ENCODE peak calls at places on chromosomes 2 and 18, in four cellular contexts. E is naive thymus-derived CD4-positive, alpha-beta T cell; F is IMR-90; O is Peyer's patch. N is an unnamed sample.

GRCh38 chr2:88042476-88042875 is 13.1 kb downstream of the KRCC1 start:
- DNase-seq in O (no peak), E (no peak), F (no peak), N (no peak)

GRCh38 chr2:109210431-109211200 is 81.6 kb downstream of the SH3RF3 start:
- DNase-seq in O (no peak), F (peak; percentile 55), E (no peak), N (no peak)

GRCh38 chr2:57981369-57981768 is 65.2 kb upstream of the VRK2 start:
- DNase-seq in O (no peak), F (peak; percentile 61), E (no peak), N (no peak)

GRCh38 chr2:62456721-62457539 is 49.1 kb downstream of the TMEM17 start:
- DNase-seq in F (peak; percentile 78), O (peak; percentile 87), E (peak; percentile 49), N (peak; percentile 60)

GRCh38 chr18:63592506-63592905 is 5.4 kb downstream of the SERPINB13 start:
- DNase-seq in E (no peak), O (no peak), F (no peak), N (no peak)

GRCh38 chr2:60764736-60765534 is 8.9 kb downstream of the PAPOLG start:
- DNase-seq in E (no peak), O (no peak), F (peak; percentile 7), N (peak; percentile 17)

GRCh38 chr2:211455225-211455841 is 898.9 kb downstream of the CPS1 start:
- DNase-seq in E (no peak), O (no peak), F (peak; percentile 22), N (peak; percentile 35)

GRCh38 chr2:3738454-3738853 is 35.1 kb downstream of the DCDC2C start:
- DNase-seq in O (no peak), E (no peak), F (peak; percentile 54), N (no peak)

GRCh38 chr18:9092665-9093064 is 9.8 kb upstream of the NDUFV2 start:
- DNase-seq in O (no peak), E (no peak), F (no peak), N (no peak)

GRCh38 chr18:26804474-26804873 is 61.0 kb downstream of the AQP4 start:
- DNase-seq in E (no peak), F (no peak), O (no peak), N (peak; percentile 2)

GRCh38 chr2:4745056-4745455 is 947.1 kb upstream of the SOX11 start:
- DNase-seq in E (no peak), F (no peak), O (no peak), N (no peak)

GRCh38 chr2:223096571-223096970 is 44.6 kb downstream of the KCNE4 start:
- DNase-seq in E (no peak), O (no peak), F (peak; percentile 32), N (no peak)
- H3K27ac ChIP-seq in E (no peak overlapping the region), O (no peak overlapping the region), F (no peak overlapping the region), N (no peak overlapping the region)

DNA sequence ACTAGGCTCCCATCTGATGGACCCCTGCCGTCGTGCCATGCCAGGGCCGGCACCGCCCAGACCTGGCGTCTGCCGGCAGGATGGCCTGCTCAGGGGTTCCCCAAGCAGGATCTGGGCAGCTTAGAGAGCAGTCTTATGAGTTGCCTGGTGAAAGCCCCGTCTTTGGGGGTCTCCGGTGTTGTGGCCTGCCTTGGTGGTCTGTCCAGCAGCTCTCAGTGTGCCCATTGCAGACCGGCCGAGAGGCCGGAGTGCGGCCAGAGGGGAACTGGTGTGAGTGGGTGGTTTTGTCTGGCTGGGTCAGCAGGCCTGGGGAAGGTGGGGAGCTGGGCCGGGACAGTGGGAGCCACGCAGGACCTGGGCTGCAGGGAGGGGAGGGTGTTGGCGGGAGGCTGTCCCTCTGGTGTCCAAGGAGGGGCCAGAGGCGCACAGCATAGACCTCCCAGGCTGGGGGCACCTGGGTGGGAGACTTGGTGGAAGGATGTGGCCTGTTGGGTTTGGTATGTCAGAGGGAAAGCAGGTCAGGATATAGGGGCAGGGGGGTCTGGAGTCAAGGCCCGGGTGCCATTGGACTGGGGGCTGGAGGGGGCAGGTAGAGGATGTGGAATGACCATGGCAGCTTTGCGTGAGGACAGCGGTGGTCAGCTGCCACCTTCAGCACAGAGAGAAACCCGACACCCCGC is 16.5 kb downstream of the GPC1 start:
- DNase-seq in F (no peak), E (no peak), O (no peak), N (no peak)
- H3K4me3 ChIP-seq in F (peak overlapping the region; percentile 62), E (no peak overlapping the region), O (peak overlapping the region; percentile 56), N (peak overlapping the region; percentile 24)

DNA sequence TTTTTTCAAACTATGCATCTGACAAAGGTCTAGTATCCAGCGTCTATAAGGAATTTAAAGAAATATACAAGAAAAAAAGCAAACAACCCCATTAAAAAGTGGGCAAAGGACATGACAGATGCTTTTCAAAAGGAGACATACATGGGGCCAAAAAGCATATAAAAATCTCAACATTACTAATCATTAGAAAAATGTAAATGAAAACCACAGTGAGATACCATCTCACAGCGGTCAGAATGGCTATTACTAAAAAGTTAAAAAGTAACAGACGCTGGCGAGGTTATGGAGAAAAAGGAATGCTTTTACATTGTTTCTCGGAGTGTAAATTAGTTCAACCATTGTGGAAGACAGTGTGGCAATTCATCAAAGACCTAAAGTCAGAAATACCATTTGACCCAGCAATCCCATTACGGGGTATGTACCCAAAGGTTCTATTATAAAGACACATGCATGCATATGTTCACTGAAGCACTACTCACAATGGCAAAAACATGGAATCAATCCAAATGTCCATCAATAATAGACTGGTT is 643.1 kb upstream of the LRRTM1 start:
- DNase-seq in F (no peak), E (no peak), O (no peak), N (no peak)
- H3K9me3 ChIP-seq in F (no peaks in the 10 kb centered on the region), E (no peaks in the 10 kb centered on the region), O (no peaks in the 10 kb centered on the region), N (no peaks in the 10 kb centered on the region)

GRCh38 chr2:46555011-46555410 is 75.6 kb downstream of the TMEM247 start:
- DNase-seq in E (no peak), O (no peak), F (no peak), N (no peak)

GRCh38 chr2:46550686-46551404 is 71.5 kb downstream of the TMEM247 start:
- DNase-seq in F (no peak), E (no peak), O (no peak), N (no peak)

GRCh38 chr2:46554381-46554780 is 75.0 kb downstream of the TMEM247 start:
- DNase-seq in F (no peak), O (no peak), E (no peak), N (no peak)

GRCh38 chr2:46552086-46552485 is 72.7 kb downstream of the TMEM247 start:
- DNase-seq in O (no peak), F (no peak), E (no peak), N (no peak)

GRCh38 chr2:46552528-46552927 is 73.2 kb downstream of the TMEM247 start:
- DNase-seq in O (no peak), E (no peak), F (no peak), N (no peak)
- H3K27ac ChIP-seq in O (no peak overlapping the region), E (no peak overlapping the region), F (no peak overlapping the region), N (no peak overlapping the region)

DNA sequence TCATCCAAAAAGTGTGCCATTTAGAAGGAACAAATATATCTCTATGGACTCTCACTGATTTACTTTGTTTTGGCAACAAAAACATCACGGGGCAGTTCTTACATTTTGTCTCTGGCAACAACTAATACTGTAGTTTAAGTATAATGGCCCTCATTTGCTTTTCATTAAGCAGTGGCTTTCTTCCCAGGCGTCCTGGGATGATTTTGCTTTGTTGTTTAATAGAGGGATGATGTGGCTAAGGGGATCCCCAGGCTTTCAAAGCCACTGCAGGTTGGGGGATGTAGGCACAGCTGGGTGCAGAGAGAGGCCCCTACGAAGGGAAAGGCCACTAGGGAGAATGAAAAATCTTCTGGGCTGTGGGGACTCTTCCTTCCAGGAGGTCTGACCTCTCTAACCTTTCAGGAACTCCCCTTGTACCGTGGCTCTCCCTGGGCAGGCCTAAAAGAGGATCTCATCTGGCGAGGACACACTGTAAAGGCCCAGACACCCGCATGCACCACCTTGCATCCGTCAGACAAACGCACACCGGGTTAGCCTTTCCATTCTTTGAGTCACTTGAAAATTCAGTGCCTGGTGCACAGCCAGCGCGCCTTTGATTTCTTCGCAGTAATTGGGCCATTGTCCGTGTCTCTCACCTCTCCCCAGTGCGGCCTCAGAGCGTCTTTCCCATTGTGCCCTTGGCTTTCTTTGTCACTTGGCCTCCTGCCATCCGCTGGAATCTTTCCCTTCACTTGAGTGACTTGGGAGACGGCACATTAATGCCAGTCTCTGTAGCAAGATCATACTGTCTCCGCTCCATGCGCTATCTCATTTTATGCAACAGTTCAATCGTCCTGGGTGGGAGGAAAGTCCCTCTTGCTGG is 40.3 kb upstream of the AFF3 start:
- DNase-seq in F (peak; percentile 13), E (no peak), O (no peak), N (peak; percentile 26)
- H3K4me3 ChIP-seq in F (no peak overlapping the region), E (no peak overlapping the region), O (no peak overlapping the region), N (no peak overlapping the region)

DNA sequence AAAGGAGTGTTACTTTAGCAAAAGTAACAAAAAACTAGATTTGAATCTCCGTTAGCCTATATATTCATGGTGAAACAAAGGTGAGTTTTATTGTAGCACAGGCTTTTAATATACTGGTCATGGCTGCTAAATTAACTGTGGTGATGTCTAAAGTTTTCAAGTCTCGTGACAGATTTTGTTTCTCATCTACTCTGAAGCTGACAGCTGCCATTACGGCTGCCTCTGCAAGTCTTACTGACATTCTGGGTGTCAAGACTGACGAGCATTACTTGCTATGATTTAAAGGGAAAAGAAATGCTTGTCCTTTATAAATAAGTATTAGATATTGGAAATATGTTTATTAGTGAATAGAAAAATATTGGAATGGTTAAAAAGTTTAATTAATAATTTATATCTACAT is 207.7 kb downstream of the DSEL start:
- DNase-seq in E (no peak), F (no peak), O (no peak), N (no peak)
- H3K9me3 ChIP-seq in E (no peaks in the 10 kb centered on the region), F (no peaks in the 10 kb centered on the region), O (no peaks in the 10 kb centered on the region), N (no peaks in the 10 kb centered on the region)

GRCh38 chr2:65668744-65669143 is 236.3 kb upstream of the SPRED2 start:
- DNase-seq in O (no peak), E (no peak), F (no peak), N (no peak)

GRCh38 chr2:65664931-65665330 is 232.5 kb upstream of the SPRED2 start:
- DNase-seq in E (no peak), O (no peak), F (no peak), N (no peak)

GRCh38 chr2:65671670-65672069 is 239.3 kb upstream of the SPRED2 start:
- DNase-seq in F (no peak), O (no peak), E (no peak), N (no peak)

GRCh38 chr2:65666156-65666725 is 233.8 kb upstream of the SPRED2 start:
- DNase-seq in E (no peak), O (no peak), F (peak; percentile 78), N (no peak)

DNA sequence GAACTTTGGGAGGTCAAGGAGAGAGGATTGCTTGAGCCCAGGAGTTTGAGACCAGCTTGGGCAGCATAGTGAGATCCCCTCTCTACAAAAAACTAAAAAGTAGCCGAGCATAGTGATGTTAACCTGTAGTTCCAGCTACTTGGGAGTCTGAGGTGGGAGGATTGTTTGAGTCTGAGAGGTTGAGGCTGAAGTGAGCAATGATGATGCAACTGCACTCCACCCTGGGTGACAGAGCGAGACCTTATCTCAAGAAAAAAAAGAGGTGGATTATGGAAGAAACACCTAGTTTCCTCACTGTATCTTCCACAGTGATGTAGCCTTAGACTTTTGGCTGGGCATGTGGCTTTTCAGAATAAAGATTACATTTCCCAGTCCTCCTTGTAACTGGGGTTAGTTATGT is 237.2 kb upstream of the SPRED2 start:
- DNase-seq in E (no peak), F (no peak), O (no peak), N (no peak)
- H3K27ac ChIP-seq in E (no peak overlapping the region), F (no peak overlapping the region), O (no peak overlapping the region), N (no peak overlapping the region)

N was measured in small intestine.